ENCODE peak calls at places on chromosomes 2 and 18, in eight cellular contexts. F, C, W, N, B, Q, I and A are unnamed samples.

GRCh38 chr18:33201509-33201926 is 239.0 kb downstream of the CCDC178 start:
- DNase-seq in F (no peak), C (no peak), W (no peak), N (no peak), B (no peak), Q (no peak), I (no peak), A (peak)

GRCh38 chr2:199690225-199690624 is 160.8 kb downstream of the FTCDNL1 start:
- DNase-seq in F (no peak), C (no peak), W (no peak), N (no peak), B (no peak), Q (no peak), I (no peak), A (no peak)

GRCh38 chr2:111100087-111100764 is 20.5 kb upstream of the BCL2L11 start:
- DNase-seq in F (no peak), C (no peak), W (no peak), N (no peak), B (no peak), Q (no peak), I (no peak), A (no peak)

GRCh38 chr2:149023091-149023490 is 15.4 kb upstream of the LYPD6B start:
- DNase-seq in F (no peak), C (no peak), W (no peak), N (no peak), B (no peak), Q (no peak), I (no peak), A (no peak)

GRCh38 chr18:394997-395383 is 105.5 kb downstream of the COLEC12 start:
- DNase-seq in F (no peak), C (no peak), W (peak), N (no peak), B (no peak), Q (peak), I (no peak), A (peak)

GRCh38 chr2:122388208-122388607 is 632.8 kb downstream of the TSN start:
- DNase-seq in F (no peak), C (no peak), W (no peak), N (no peak), B (no peak), Q (no peak), I (no peak), A (no peak)

GRCh38 chr2:119431155-119431975 is at the start of gene TMEM37:
- DNase-seq in F (no peak), C (peak), W (peak), N (peak), B (no peak), Q (peak), I (no peak), A (peak)

GRCh38 chr2:220533485-220533884 is 906.1 kb downstream of the SLC4A3 start:
- DNase-seq in F (no peak), C (no peak), W (peak), N (no peak), B (no peak), Q (no peak), I (no peak), A (peak)

GRCh38 chr18:78492064-78492812 is 487.4 kb upstream of the SALL3 start:
- DNase-seq in F (no peak), C (no peak), W (no peak), N (no peak), B (no peak), Q (no peak), I (no peak), A (no peak)

GRCh38 chr2:117832905-117833613 is 18.6 kb downstream of the DDX18 start:
- DNase-seq in F (no peak), C (no peak), W (peak), N (no peak), B (no peak), Q (no peak), I (no peak), A (peak)

GRCh38 chr2:182642328-182642727 is 73.7 kb upstream of the DNAJC10 start:
- DNase-seq in F (no peak), C (peak), W (peak), N (no peak), B (peak), Q (peak), I (no peak), A (peak)

GRCh38 chr2:128756372-128756730 is 437.7 kb upstream of the HS6ST1 start:
- DNase-seq in F (no peak), C (no peak), W (no peak), N (no peak), B (peak), Q (no peak), I (no peak), A (no peak)

GRCh38 chr18:3451989-3452749 is 2.2 kb downstream of the TGIF1 start:
- DNase-seq in F (no peak), C (peak), W (no peak), N (no peak), B (no peak), Q (no peak), I (peak), A (peak)

GRCh38 chr2:9844036-9844483 is 786 bp downstream of the TAF1B start:
- DNase-seq in F (no peak), C (no peak), W (no peak), N (no peak), B (no peak), Q (peak), I (no peak), A (peak)

GRCh38 chr2:206422493-206422892 is 20.8 kb upstream of the ADAM23 start:
- DNase-seq in F (no peak), C (no peak), W (no peak), N (no peak), B (no peak), Q (no peak), I (no peak), A (no peak)

GRCh38 chr2:151306621-151307020 is 17.2 kb upstream of the NMI start:
- DNase-seq in F (no peak), C (no peak), W (peak), N (no peak), B (no peak), Q (no peak), I (no peak), A (no peak)